ENCODE peak calls at places on chromosomes 3 and 15, in six cellular contexts. D is WERI-Rb-1; I is uterus; Q is CD4-positive, alpha-beta T cell; J is Caco-2; S is thoracic aorta. W is an unnamed sample.

GRCh38 chr3:120147072-120147871 is 53.0 kb upstream of the GSK3B start:
- DNase-seq in D (no peak), I (no peak), Q (peak), J (peak), S (no peak), W (no peak)

GRCh38 chr3:148723591-148723990 is 25.9 kb downstream of the AGTR1 start:
- DNase-seq in D (no peak), I (no peak), Q (no peak), J (no peak), S (no peak), W (no peak)

GRCh38 chr3:59472541-59472940 is 422.7 kb upstream of the CFAP20DC start:
- DNase-seq in D (no peak), I (no peak), Q (no peak), J (no peak), S (no peak), W (no peak)

GRCh38 chr3:80675790-80676189 is 908.0 kb upstream of the ROBO1 start:
- DNase-seq in D (no peak), I (no peak), Q (no peak), J (no peak), S (no peak), W (no peak)

GRCh38 chr15:100914876-100915275 is 4.3 kb upstream of the LRRK1 start:
- DNase-seq in D (no peak), I (no peak), Q (no peak), J (no peak), S (no peak), W (no peak)

GRCh38 chr15:67943961-67944674 is 104.3 kb upstream of the RNU6-1 start:
- DNase-seq in D (no peak), I (peak), Q (no peak), J (no peak), S (peak), W (no peak)

GRCh38 chr15:24878153-24878552 is 76.6 kb upstream of the SNRPN start:
- DNase-seq in D (peak), I (no peak), Q (no peak), J (no peak), S (no peak), W (no peak)

GRCh38 chr3:129597087-129597791 is 9.2 kb downstream of the PLXND1 start:
- DNase-seq in D (no peak), I (peak), Q (no peak), J (no peak), S (no peak), W (no peak)

GRCh38 chr3:115825046-115825445 is 201.7 kb downstream of the GAP43 start:
- DNase-seq in D (no peak), I (no peak), Q (no peak), J (no peak), S (no peak), W (no peak)

GRCh38 chr3:16399473-16399872 is 114.0 kb downstream of the RFTN1 start:
- DNase-seq in D (peak), I (peak), Q (no peak), J (no peak), S (no peak), W (no peak)

GRCh38 chr3:148714521-148714920 is 16.8 kb downstream of the AGTR1 start:
- DNase-seq in D (no peak), I (no peak), Q (no peak), J (no peak), S (no peak), W (no peak)

GRCh38 chr3:78765671-78766485 is 1001.9 kb downstream of the ROBO1 start:
- DNase-seq in D (no peak), I (no peak), Q (no peak), J (no peak), S (no peak), W (no peak)

GRCh38 chr15:84834227-84834955 is 17.2 kb downstream of the ALPK3 start:
- DNase-seq in D (no peak), I (no peak), Q (no peak), J (no peak), S (no peak), W (no peak)

GRCh38 chr3:60448668-60449067 is 802.6 kb downstream of the FHIT start:
- DNase-seq in D (no peak), I (no peak), Q (no peak), J (no peak), S (no peak), W (no peak)

GRCh38 chr3:15926866-15927265 is 129.1 kb upstream of the ANKRD28 start:
- DNase-seq in D (no peak), I (no peak), Q (no peak), J (no peak), S (no peak), W (no peak)

GRCh38 chr3:176159796-176160195 is 1037.5 kb downstream of the TBL1XR1 start:
- DNase-seq in D (no peak), I (no peak), Q (no peak), J (no peak), S (no peak), W (no peak)

GRCh38 chr3:125061170-125061569 is 5.4 kb upstream of the HEG1 start:
- DNase-seq in D (no peak), I (peak), Q (no peak), J (no peak), S (no peak), W (no peak)

GRCh38 chr3:119294402-119294888 is 262 bp downstream of the ARHGAP31 start:
- DNase-seq in D (peak), I (peak), Q (peak), J (no peak), S (no peak), W (peak)

GRCh38 chr15:83292317-83292716 is 7.9 kb upstream of the BNC1 start:
- DNase-seq in D (no peak), I (no peak), Q (no peak), J (no peak), S (no peak), W (no peak)

GRCh38 chr3:133691410-133692107 is 29.8 kb upstream of the TOPBP1 start:
- DNase-seq in D (no peak), I (no peak), Q (no peak), J (no peak), S (no peak), W (no peak)

GRCh38 chr15:50148362-50148963 is 29.4 kb upstream of the ATP8B4 start:
- DNase-seq in D (peak), I (no peak), Q (no peak), J (peak), S (no peak), W (peak)

GRCh38 chr3:120469440-120470415 is 18.9 kb upstream of the FSTL1 start:
- DNase-seq in D (no peak), I (no peak), Q (no peak), J (peak), S (no peak), W (no peak)

GRCh38 chr15:29454506-29454905 is 184.9 kb upstream of the NSMCE3 start:
- DNase-seq in D (no peak), I (no peak), Q (no peak), J (no peak), S (no peak), W (no peak)

GRCh38 chr3:186938716-186939115 is 8.4 kb downstream of the ST6GAL1 start:
- DNase-seq in D (no peak), I (no peak), Q (no peak), J (no peak), S (no peak), W (no peak)

GRCh38 chr15:23039917-23040281 is 530 bp upstream of the TUBGCP5 start:
- DNase-seq in D (no peak), I (no peak), Q (no peak), J (peak), S (no peak), W (no peak)

GRCh38 chr15:62545392-62546227 is 380.5 kb upstream of the C2CD4B start:
- DNase-seq in D (no peak), I (peak), Q (no peak), J (no peak), S (no peak), W (no peak)

GRCh38 chr15:88073386-88073681 is 183.2 kb downstream of the NTRK3 start:
- DNase-seq in D (no peak), I (no peak), Q (no peak), J (no peak), S (no peak), W (no peak)

GRCh38 chr15:55322452-55322851 is 3.4 kb downstream of the PIGB start:
- DNase-seq in D (no peak), I (no peak), Q (no peak), J (no peak), S (no peak), W (no peak)

GRCh38 chr3:87335931-87336330 is 59.5 kb upstream of the POU1F1 start:
- DNase-seq in D (no peak), I (no peak), Q (no peak), J (no peak), S (no peak), W (no peak)

GRCh38 chr3:6273878-6274277 is 587.0 kb upstream of the GRM7 start:
- DNase-seq in D (no peak), I (no peak), Q (no peak), J (no peak), S (no peak), W (no peak)

GRCh38 chr3:58084166-58084565 is 75.9 kb downstream of the FLNB start:
- DNase-seq in D (no peak), I (no peak), Q (no peak), J (no peak), S (no peak), W (no peak)

GRCh38 chr3:127831723-127832172 is 9.4 kb upstream of the MGLL start:
- DNase-seq in D (peak), I (no peak), Q (no peak), J (no peak), S (no peak), W (peak)

GRCh38 chr15:33670567-33670966 is 297.7 kb upstream of the CHRM5 start:
- DNase-seq in D (no peak), I (no peak), Q (no peak), J (no peak), S (no peak), W (no peak)

GRCh38 chr3:195823998-195824397 is 12.3 kb upstream of the MUC4 start:
- DNase-seq in D (no peak), I (no peak), Q (no peak), J (no peak), S (no peak), W (no peak)

GRCh38 chr15:86555114-86555513 is 475.4 kb downstream of the AGBL1 start:
- DNase-seq in D (no peak), I (no peak), Q (no peak), J (no peak), S (no peak), W (no peak)

DNA sequence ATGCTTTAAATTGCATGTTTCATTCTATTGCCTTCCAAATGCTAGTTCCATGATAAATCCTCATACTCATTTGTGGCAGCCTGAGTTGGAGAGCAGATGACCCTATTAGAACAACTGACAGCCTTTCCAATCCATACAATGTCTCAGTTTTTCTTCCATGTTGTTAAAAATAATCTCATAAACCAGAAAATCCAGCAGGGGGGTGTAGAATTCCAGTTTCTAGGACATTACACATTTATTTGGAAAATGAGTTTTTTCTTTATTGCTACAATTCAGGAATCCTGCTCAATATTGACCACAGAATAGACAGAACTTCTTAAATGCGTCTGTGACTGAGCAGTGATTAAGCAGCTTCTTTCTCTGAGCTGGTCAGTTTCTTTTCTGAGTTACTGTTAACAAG is 174.2 kb upstream of the ATP10A start:
- DNase-seq in D (no peak), I (no peak), Q (no peak), J (no peak), S (no peak), W (no peak)
- TF ChIP-seq CTCF in D (no peak), I (no peak), Q (no peak), J (no peak), S (peak), W (peak)

GRCh38 chr15:90085565-90085964 is 16.7 kb downstream of the IDH2 start:
- DNase-seq in D (no peak), I (no peak), Q (no peak), J (no peak), S (no peak), W (no peak)

GRCh38 chr15:90084876-90085423 is 17.3 kb downstream of the IDH2 start:
- DNase-seq in D (no peak), I (no peak), Q (no peak), J (no peak), S (no peak), W (no peak)

GRCh38 chr15:90090226-90090848 is 11.9 kb downstream of the IDH2 start:
- DNase-seq in D (no peak), I (no peak), Q (no peak), J (no peak), S (no peak), W (no peak)

GRCh38 chr15:90086868-90087268 is 15.4 kb downstream of the IDH2 start:
- DNase-seq in D (peak), I (no peak), Q (peak), J (peak), S (no peak), W (peak)

GRCh38 chr15:90087454-90088154 is 14.7 kb downstream of the IDH2 start:
- DNase-seq in D (peak), I (no peak), Q (no peak), J (no peak), S (no peak), W (no peak)
- TF ChIP-seq CTCF in D (peak), I (no peak), Q (no peak), J (no peak), S (no peak), W (peak)

GRCh38 chr15:43878466-43878865 is 51.7 kb downstream of the WDR76 start:
- DNase-seq in D (no peak), I (no peak), Q (no peak), J (no peak), S (no peak), W (no peak)

GRCh38 chr15:43883571-43883970 is 56.8 kb downstream of the WDR76 start:
- DNase-seq in D (no peak), I (no peak), Q (no peak), J (no peak), S (no peak), W (no peak)

GRCh38 chr15:43880406-43881184 is 53.8 kb downstream of the WDR76 start:
- DNase-seq in D (no peak), I (no peak), Q (no peak), J (no peak), S (no peak), W (no peak)

GRCh38 chr15:43879386-43880355 is 52.9 kb downstream of the WDR76 start:
- DNase-seq in D (no peak), I (no peak), Q (no peak), J (peak), S (no peak), W (no peak)

DNA sequence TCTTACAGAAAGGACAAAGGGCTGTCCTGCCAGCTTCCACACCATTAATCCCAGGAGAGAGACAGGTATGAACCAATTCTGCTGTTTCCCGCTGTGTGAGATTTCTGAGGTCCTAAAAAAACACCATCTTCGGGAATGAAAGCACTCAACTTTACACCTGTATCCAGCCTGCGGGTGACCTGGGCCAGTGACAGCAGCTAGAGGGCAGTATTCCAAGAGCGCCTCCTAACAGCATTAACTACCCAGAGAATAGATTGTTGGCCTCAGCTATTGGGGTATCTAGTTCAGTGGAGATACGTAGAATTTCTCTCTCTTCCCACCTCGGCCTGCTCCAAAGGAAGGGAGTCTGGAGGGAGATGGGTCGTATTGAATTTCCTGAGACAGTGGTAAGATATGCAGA is 55.1 kb downstream of the WDR76 start:
- DNase-seq in D (peak), I (no peak), Q (no peak), J (no peak), S (no peak), W (no peak)
- TF ChIP-seq CTCF in D (peak), I (no peak), Q (no peak), J (no peak), S (no peak), W (peak)

DNA sequence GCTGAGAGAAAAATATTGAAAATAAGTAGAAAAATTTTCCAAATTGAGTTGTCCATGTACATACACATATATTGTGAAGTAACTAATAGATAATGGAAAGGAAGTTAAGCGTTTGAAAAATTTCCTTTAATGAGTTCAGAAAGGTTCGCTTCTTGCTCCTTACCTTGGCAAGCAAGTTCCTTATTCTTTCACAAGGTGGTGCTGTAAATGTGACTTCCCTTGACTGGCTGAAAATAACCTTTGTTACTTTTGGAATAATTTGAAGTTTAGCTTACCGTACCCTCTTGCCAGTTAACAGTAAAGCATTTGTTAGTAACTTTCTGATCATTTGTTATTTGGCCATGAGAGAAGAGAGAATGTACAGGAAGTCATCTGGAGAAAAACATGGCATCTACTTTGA is 41.6 kb downstream of the PYDC2 start:
- DNase-seq in D (no peak), I (no peak), Q (no peak), J (no peak), S (no peak), W (no peak)
- TF ChIP-seq CTCF in D (peak), I (no peak), Q (no peak), J (peak), S (no peak), W (peak)

GRCh38 chr3:122415762-122416654 is at the start of gene WDR5B:
- DNase-seq in D (peak), I (peak), Q (peak), J (peak), S (peak), W (peak)
- TF ChIP-seq CTCF in D (no peak), I (no peak), Q (no peak), J (no peak), S (peak), W (peak)

GRCh38 chr15:90600954-90601353 is 71.2 kb downstream of the CRTC3 start:
- DNase-seq in D (no peak), I (no peak), Q (no peak), J (no peak), S (no peak), W (no peak)

GRCh38 chr15:90599639-90600038 is 69.9 kb downstream of the CRTC3 start:
- DNase-seq in D (no peak), I (no peak), Q (no peak), J (no peak), S (no peak), W (no peak)

GRCh38 chr15:90607361-90607760 is 77.6 kb downstream of the CRTC3 start:
- DNase-seq in D (no peak), I (no peak), Q (no peak), J (no peak), S (no peak), W (no peak)

GRCh38 chr15:90606641-90607040 is 76.9 kb downstream of the CRTC3 start:
- DNase-seq in D (no peak), I (no peak), Q (no peak), J (no peak), S (no peak), W (no peak)

GRCh38 chr15:90603893-90604292 is 74.2 kb downstream of the CRTC3 start:
- DNase-seq in D (peak), I (no peak), Q (peak), J (no peak), S (no peak), W (no peak)
- TF ChIP-seq CTCF in D (peak), I (no peak), Q (peak), J (peak), S (no peak), W (peak)

DNA sequence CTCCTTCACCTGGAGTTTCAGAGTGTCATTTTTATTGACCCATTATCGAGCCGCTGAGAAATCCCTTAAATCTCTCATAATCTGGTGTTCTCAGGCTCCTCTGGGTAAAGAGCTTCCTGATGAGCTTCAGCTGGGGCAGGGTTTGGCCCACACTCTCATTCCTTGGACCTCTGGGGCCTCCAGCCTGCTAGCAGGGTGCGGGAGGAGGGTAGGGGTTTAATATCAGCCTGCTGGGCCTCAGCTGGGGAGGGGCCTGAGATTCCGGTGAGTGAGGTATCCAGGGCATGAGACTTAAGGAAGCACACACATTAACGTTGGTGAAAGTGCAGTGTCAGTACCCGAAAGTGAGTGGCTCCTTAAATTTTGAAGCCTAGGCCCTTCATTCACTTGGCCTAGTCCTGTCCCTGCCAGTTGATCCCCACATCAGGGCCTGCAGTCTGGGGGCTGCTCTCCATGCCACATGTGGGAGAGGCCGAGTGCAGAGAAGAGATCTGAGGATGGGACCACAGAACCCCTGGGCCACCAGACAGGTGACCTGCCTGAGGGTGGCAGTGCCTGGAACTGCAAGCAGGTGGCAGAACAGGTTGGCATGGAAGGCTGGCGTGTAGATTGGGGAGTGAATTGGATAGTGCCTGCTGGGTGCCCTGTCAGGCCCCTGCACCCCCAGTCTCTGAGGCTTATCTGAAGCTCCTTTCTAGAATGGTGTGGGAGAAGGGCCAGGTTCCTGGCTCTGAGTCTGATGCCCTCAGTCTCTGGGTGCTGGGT is 16.1 kb downstream of the C3orf18 start:
- DNase-seq in D (peak), I (no peak), Q (no peak), J (no peak), S (no peak), W (no peak)
- TF ChIP-seq CTCF in D (no peak), I (no peak), Q (no peak), J (no peak), S (no peak), W (no peak)

GRCh38 chr3:130894130-130894872 is 417 bp downstream of the ATP2C1 start:
- DNase-seq in D (peak), I (peak), Q (peak), J (peak), S (no peak), W (peak)
- TF ChIP-seq CTCF in D (no peak), I (no peak), Q (no peak), J (no peak), S (no peak), W (no peak)

W was measured in neural crest cell.